ENCODE peak calls at places on chromosomes 11 and 22, in six cellular contexts. One of them, this sample, is unnamed.

GRCh38 chr11:48055292-48056132 is 75.2 kb downstream of the PTPRJ start:
- DNase-seq in ecto neural progenitor cell: no peak
- DNase-seq in spleen: no peak
- DNase-seq in NCI-H1417 treated with DMSO at 0.1 percent for 48 hours: no peak
- DNase-seq in GM03348: no peak
- DNase-seq in HT-29: peak; percentile 82
- DNase-seq in this sample: peak; percentile 32

GRCh38 chr11:134392953-134393615 is 19.0 kb downstream of the B3GAT1 start:
- DNase-seq in ecto neural progenitor cell: no peak
- DNase-seq in spleen: no peak
- DNase-seq in NCI-H1417 treated with DMSO at 0.1 percent for 48 hours: no peak
- DNase-seq in GM03348: no peak
- DNase-seq in HT-29: no peak
- DNase-seq in this sample: no peak

GRCh38 chr22:46123694-46124382 is 26.5 kb upstream of the PPARA start:
- DNase-seq in ecto neural progenitor cell: no peak
- DNase-seq in spleen: peak; percentile 79
- DNase-seq in NCI-H1417 treated with DMSO at 0.1 percent for 48 hours: no peak
- DNase-seq in GM03348: no peak
- DNase-seq in HT-29: no peak
- DNase-seq in this sample: no peak

GRCh38 chr22:38871360-38872171 is 450 bp downstream of the CBX6 start:
- DNase-seq in ecto neural progenitor cell: no peak
- DNase-seq in spleen: peak; percentile 85
- DNase-seq in NCI-H1417 treated with DMSO at 0.1 percent for 48 hours: no peak
- DNase-seq in GM03348: peak; percentile 55
- DNase-seq in HT-29: no peak
- DNase-seq in this sample: no peak

GRCh38 chr11:95584180-95584579 is 205.4 kb downstream of the FAM76B start:
- DNase-seq in ecto neural progenitor cell: no peak
- DNase-seq in spleen: no peak
- DNase-seq in NCI-H1417 treated with DMSO at 0.1 percent for 48 hours: no peak
- DNase-seq in GM03348: no peak
- DNase-seq in HT-29: no peak
- DNase-seq in this sample: no peak

GRCh38 chr22:24441406-24442351 is 14.3 kb downstream of the ADORA2A start:
- DNase-seq in ecto neural progenitor cell: no peak
- DNase-seq in spleen: no peak
- DNase-seq in NCI-H1417 treated with DMSO at 0.1 percent for 48 hours: no peak
- DNase-seq in GM03348: no peak
- DNase-seq in HT-29: no peak
- DNase-seq in this sample: no peak

GRCh38 chr11:47257518-47258316 is at the start of gene NR1H3:
- DNase-seq in ecto neural progenitor cell: peak; percentile 86
- DNase-seq in spleen: peak; percentile 85
- DNase-seq in NCI-H1417 treated with DMSO at 0.1 percent for 48 hours: no peak
- DNase-seq in GM03348: peak; percentile 81
- DNase-seq in HT-29: peak; percentile 93
- DNase-seq in this sample: peak; percentile 82

GRCh38 chr22:50340157-50340879 is 2.8 kb upstream of the PPP6R2 start:
- DNase-seq in ecto neural progenitor cell: peak; percentile 53
- DNase-seq in spleen: no peak
- DNase-seq in NCI-H1417 treated with DMSO at 0.1 percent for 48 hours: no peak
- DNase-seq in GM03348: no peak
- DNase-seq in HT-29: no peak
- DNase-seq in this sample: peak; percentile 63

GRCh38 chr11:123429851-123430735 is at the start of gene GRAMD1B:
- DNase-seq in ecto neural progenitor cell: peak; percentile 89
- DNase-seq in spleen: peak; percentile 91
- DNase-seq in NCI-H1417 treated with DMSO at 0.1 percent for 48 hours: peak; percentile 56
- DNase-seq in GM03348: peak; percentile 86
- DNase-seq in HT-29: no peak
- DNase-seq in this sample: no peak

GRCh38 chr22:45291931-45292290 is 7.2 kb downstream of the UPK3A start:
- DNase-seq in ecto neural progenitor cell: no peak
- DNase-seq in spleen: no peak
- DNase-seq in NCI-H1417 treated with DMSO at 0.1 percent for 48 hours: no peak
- DNase-seq in GM03348: no peak
- DNase-seq in HT-29: no peak
- DNase-seq in this sample: no peak

This sample was measured in HuH-7.